ENCODE peak calls at places on chromosomes 6 and 20, in ten cellular contexts. D, O, S, Y, A, W, R, B, Q and T are unnamed samples. For H3K36me3, the result is how much of the 10 kb centered on the place peaks cover.

GRCh38 chr6:100267721-100268123 is 197.0 kb downstream of the SIM1 start:
- DNase-seq in D (peak), O (no peak), S (no peak), Y (peak), A (no peak), W (no peak), R (peak), B (no peak), Q (no peak), T (no peak)

GRCh38 chr20:1861347-1861987 is 33.7 kb upstream of the SIRPA start:
- DNase-seq in D (peak), O (no peak), S (no peak), Y (no peak), A (no peak), W (no peak), R (peak), B (no peak), Q (no peak), T (no peak)

GRCh38 chr6:10528170-10528981 is 7.2 kb downstream of the GCNT2 start:
- DNase-seq in D (peak), O (no peak), S (no peak), Y (peak), A (peak), W (no peak), R (no peak), B (no peak), Q (no peak), T (peak)

GRCh38 chr6:41931792-41932191 is 9.8 kb downstream of the CCND3 start:
- DNase-seq in D (no peak), O (no peak), S (no peak), Y (no peak), A (no peak), W (no peak), R (no peak), B (no peak), Q (no peak), T (no peak)

GRCh38 chr6:89430563-89430962 is 2.4 kb upstream of the ANKRD6 start:
- DNase-seq in D (no peak), O (no peak), S (peak), Y (no peak), A (no peak), W (no peak), R (no peak), B (no peak), Q (no peak), T (no peak)

GRCh38 chr6:80988892-80989291 is 763.6 kb downstream of the TENT5A start:
- DNase-seq in D (no peak), O (no peak), S (no peak), Y (no peak), A (no peak), W (no peak), R (peak), B (no peak), Q (no peak), T (no peak)

GRCh38 chr6:144266091-144266649 is 19.0 kb upstream of the UTRN start:
- DNase-seq in D (peak), O (peak), S (peak), Y (peak), A (no peak), W (peak), R (peak), B (peak), Q (peak), T (peak)

GRCh38 chr20:57526067-57526884 is 1.3 kb upstream of the CTCFL start:
- DNase-seq in D (no peak), O (peak), S (peak), Y (no peak), A (no peak), W (peak), R (no peak), B (no peak), Q (no peak), T (no peak)

GRCh38 chr6:143732539-143732938 is 54.8 kb downstream of the PHACTR2 start:
- DNase-seq in D (no peak), O (no peak), S (no peak), Y (no peak), A (no peak), W (no peak), R (no peak), B (no peak), Q (no peak), T (no peak)

GRCh38 chr6:6915813-6916547 is 191.8 kb upstream of the RREB1 start:
- DNase-seq in D (no peak), O (no peak), S (no peak), Y (peak), A (peak), W (no peak), R (peak), B (peak), Q (no peak), T (peak)

GRCh38 chr6:31639449-31639861 is 13.0 kb downstream of the BAG6 start:
- DNase-seq in D (no peak), O (no peak), S (no peak), Y (peak), A (no peak), W (no peak), R (peak), B (no peak), Q (no peak), T (peak)

GRCh38 chr6:1481326-1481725 is 92.0 kb downstream of the FOXF2 start:
- DNase-seq in D (peak), O (no peak), S (no peak), Y (peak), A (no peak), W (no peak), R (peak), B (no peak), Q (no peak), T (peak)

GRCh38 chr6:41546475-41546865 is 289 bp downstream of the FOXP4 start:
- DNase-seq in D (no peak), O (no peak), S (no peak), Y (peak), A (peak), W (no peak), R (peak), B (no peak), Q (no peak), T (peak)

GRCh38 chr6:163828038-163828790 is 413.7 kb downstream of the QKI start:
- DNase-seq in D (no peak), O (no peak), S (peak), Y (no peak), A (no peak), W (no peak), R (peak), B (no peak), Q (no peak), T (peak)

GRCh38 chr6:46325561-46326525 is 155.1 kb upstream of the ENPP5 start:
- DNase-seq in D (no peak), O (no peak), S (peak), Y (peak), A (no peak), W (no peak), R (peak), B (no peak), Q (peak), T (peak)

GRCh38 chr20:58907481-58908137 is 55.1 kb downstream of the GNAS start:
- DNase-seq in D (peak), O (peak), S (no peak), Y (peak), A (peak), W (no peak), R (peak), B (peak), Q (peak), T (peak)
- H3K36me3 ChIP-seq in D (under half), O (half or more), S (under half), Y (half or more), A (under half), W (half or more), R (half or more), B (under half), Q (under half), T (half or more)

GRCh38 chr6:145893586-145893985 is 70.6 kb downstream of the SHPRH start:
- DNase-seq in D (no peak), O (no peak), S (no peak), Y (no peak), A (no peak), W (no peak), R (no peak), B (no peak), Q (no peak), T (no peak)
- H3K36me3 ChIP-seq in D (under half), O (under half), S (under half), Y (under half), A (under half), W (under half), R (under half), B (under half), Q (under half), T (under half)

GRCh38 chr20:49270177-49270576 is 7.7 kb downstream of the ZNFX1 start:
- DNase-seq in D (no peak), O (no peak), S (no peak), Y (no peak), A (no peak), W (no peak), R (peak), B (no peak), Q (no peak), T (peak)

GRCh38 chr20:49270736-49271135 is 7.1 kb downstream of the ZNFX1 start:
- DNase-seq in D (no peak), O (no peak), S (no peak), Y (no peak), A (no peak), W (no peak), R (no peak), B (no peak), Q (no peak), T (no peak)

GRCh38 chr20:49267327-49267726 is 10.5 kb downstream of the ZNFX1 start:
- DNase-seq in D (no peak), O (no peak), S (no peak), Y (no peak), A (no peak), W (no peak), R (no peak), B (no peak), Q (no peak), T (no peak)

GRCh38 chr20:49272654-49273053 is 5.2 kb downstream of the ZNFX1 start:
- DNase-seq in D (no peak), O (no peak), S (no peak), Y (no peak), A (peak), W (no peak), R (no peak), B (no peak), Q (no peak), T (no peak)

DNA sequence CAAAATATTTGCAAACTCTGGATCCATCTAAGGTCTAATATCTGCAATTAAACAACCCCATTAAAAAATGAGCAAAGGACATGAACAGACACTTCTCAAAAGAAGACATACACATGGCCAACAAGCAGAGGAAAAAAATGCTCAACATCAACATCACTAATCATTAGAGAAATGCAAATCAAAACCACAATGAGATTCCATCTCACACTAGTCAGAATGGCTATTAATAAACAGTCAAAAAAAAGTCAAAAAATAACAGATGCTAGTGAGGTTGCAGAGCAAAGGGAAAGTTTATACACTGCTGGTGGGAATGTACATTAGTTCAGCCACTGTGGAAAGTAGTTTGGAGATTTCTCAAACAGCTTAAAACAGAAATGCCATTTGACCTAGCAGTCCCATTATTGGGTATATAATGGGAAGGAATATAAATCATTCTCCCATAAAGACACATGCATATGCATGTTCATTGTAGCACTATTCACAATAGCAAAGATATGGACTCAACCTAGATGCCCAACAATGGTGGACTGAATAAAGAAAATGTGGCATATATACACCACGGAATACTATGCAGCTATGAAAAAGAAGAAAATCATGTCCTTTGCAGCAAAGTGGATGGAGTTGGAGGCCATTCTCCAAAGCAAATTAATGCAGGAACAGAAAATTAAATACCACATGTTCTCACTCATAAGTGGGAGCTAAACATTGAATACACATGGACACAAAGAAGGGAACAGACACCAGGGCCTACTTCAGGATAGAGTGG is 9.1 kb downstream of the ZNFX1 start:
- DNase-seq in D (no peak), O (no peak), S (no peak), Y (no peak), A (no peak), W (no peak), R (peak), B (no peak), Q (no peak), T (no peak)
- H3K36me3 ChIP-seq in D (under half), O (half or more), S (under half), Y (half or more), A (under half), W (half or more), R (half or more), B (under half), Q (under half), T (half or more)

DNA sequence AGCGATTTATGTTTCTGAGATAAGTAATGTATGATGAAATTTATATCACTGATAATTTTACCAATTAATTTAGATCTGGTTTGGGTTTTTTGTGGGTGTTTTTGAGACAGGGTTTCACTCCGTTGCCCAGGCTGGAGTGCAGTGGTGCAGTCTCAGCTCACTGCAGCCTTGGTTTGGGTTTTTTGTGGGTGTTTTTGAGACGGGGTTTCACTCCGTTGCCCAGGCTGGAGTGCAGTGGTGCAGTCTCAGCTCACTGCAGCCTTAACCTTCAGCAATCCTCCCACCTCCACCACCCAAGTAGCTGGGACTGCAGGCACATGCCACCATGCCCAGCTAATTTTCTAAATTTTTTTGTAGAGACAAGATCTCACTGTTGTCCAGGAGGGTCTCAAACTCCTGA is 13.0 kb downstream of the MRS2 start:
- DNase-seq in D (no peak), O (no peak), S (no peak), Y (no peak), A (no peak), W (no peak), R (no peak), B (no peak), Q (no peak), T (no peak)
- H3K36me3 ChIP-seq in D (under half), O (half or more), S (under half), Y (half or more), A (under half), W (half or more), R (half or more), B (under half), Q (under half), T (under half)

DNA sequence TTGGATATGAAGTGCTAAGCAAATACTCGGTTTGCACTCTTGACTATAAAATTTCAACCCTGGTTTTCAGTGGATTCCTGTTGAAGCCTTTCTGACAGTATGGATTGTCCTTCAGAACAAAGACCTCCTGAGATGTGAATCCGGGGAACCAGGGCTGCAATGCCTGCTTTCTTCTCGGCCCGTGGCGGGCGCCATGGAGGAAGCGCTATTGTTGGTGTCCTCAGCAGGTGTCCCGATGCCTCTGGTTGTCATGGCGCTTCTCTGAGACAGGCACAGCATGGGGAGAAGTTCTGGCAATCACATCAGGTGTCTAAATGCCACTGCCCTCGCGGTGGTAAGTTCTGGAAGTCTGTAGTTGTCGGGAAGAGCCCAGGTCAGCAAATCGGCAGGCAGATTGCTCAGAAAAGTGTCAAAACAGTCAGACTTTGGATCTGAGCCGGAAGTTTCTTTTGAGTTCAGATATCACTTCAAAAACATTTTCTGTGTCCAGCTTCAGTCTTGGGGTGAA is 188.5 kb downstream of the CDH4 start:
- DNase-seq in D (no peak), O (peak), S (peak), Y (no peak), A (no peak), W (no peak), R (no peak), B (no peak), Q (no peak), T (no peak)
- H3K36me3 ChIP-seq in D (under half), O (under half), S (under half), Y (under half), A (under half), W (under half), R (under half), B (under half), Q (under half), T (under half)

GRCh38 chr6:107991939-107992560 is 34.0 kb upstream of the SEC63 start:
- DNase-seq in D (peak), O (no peak), S (no peak), Y (no peak), A (no peak), W (no peak), R (no peak), B (no peak), Q (no peak), T (no peak)

GRCh38 chr6:107987805-107988204 is 29.8 kb upstream of the SEC63 start:
- DNase-seq in D (no peak), O (no peak), S (no peak), Y (no peak), A (no peak), W (no peak), R (no peak), B (no peak), Q (no peak), T (no peak)

GRCh38 chr6:107988570-107988969 is 30.6 kb upstream of the SEC63 start:
- DNase-seq in D (no peak), O (no peak), S (no peak), Y (no peak), A (no peak), W (no peak), R (no peak), B (no peak), Q (no peak), T (no peak)

GRCh38 chr6:107991061-107991460 is 33.1 kb upstream of the SEC63 start:
- DNase-seq in D (peak), O (no peak), S (no peak), Y (no peak), A (no peak), W (no peak), R (no peak), B (no peak), Q (no peak), T (no peak)

DNA sequence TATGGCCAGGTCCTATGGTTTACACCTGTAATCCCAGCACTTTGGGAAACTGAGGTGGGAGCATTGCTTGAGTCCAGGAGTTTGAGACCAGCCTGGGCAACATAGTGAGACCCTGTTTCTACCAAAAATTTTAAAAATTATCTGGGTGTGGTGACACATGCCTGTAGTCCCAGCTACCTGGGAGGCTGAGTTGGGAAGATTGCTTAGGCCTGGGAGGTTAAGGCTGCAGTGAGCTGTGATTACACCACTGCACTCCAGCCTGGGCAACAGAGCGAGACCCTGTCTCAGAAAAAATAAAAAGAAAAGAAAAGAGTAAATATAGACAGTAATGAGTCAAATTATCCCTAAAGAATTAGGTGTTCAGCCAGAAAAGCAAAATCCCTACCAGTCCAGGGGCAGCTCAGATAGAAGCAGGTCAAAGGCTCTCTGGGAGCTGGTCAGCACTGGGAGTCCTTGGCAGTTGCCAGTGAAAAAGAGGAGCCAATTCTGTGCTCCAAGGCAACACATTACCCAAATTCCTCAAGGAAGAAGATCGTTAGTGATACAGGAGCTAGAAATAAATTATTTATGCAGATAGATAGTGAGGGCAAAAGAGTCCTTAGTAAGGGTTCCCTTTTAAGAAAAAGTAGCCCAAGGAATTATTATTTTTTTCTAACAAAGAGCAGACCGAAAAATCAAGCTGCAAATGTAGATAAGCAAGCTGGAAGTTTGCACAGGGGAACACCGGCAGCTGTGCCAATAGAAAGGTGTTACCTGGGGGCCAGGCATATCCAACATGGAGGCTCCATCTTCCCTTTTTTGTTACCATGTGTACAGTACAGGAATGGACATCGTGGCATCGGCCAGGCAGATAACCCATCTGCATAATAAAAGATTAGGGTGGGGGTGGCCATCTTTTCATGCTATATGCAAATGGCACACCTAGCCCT is 31.4 kb upstream of the SEC63 start:
- DNase-seq in D (no peak), O (no peak), S (no peak), Y (no peak), A (no peak), W (no peak), R (no peak), B (no peak), Q (no peak), T (no peak)
- H3K36me3 ChIP-seq in D (under half), O (under half), S (under half), Y (under half), A (under half), W (under half), R (under half), B (under half), Q (under half), T (under half)

GRCh38 chr20:44215125-44215524 is 4.6 kb upstream of the OSER1 start:
- DNase-seq in D (no peak), O (peak), S (peak), Y (peak), A (peak), W (no peak), R (peak), B (peak), Q (peak), T (peak)
- H3K36me3 ChIP-seq in D (under half), O (under half), S (under half), Y (under half), A (under half), W (under half), R (under half), B (under half), Q (under half), T (under half)

GRCh38 chr6:152353440-152353839 is 283.7 kb downstream of the SYNE1 start:
- DNase-seq in D (no peak), O (no peak), S (no peak), Y (no peak), A (no peak), W (no peak), R (no peak), B (no peak), Q (no peak), T (no peak)

GRCh38 chr6:152356016-152356415 is 281.1 kb downstream of the SYNE1 start:
- DNase-seq in D (peak), O (no peak), S (no peak), Y (peak), A (no peak), W (no peak), R (peak), B (no peak), Q (no peak), T (no peak)

GRCh38 chr6:152360016-152360415 is 277.1 kb downstream of the SYNE1 start:
- DNase-seq in D (no peak), O (no peak), S (no peak), Y (no peak), A (no peak), W (no peak), R (no peak), B (no peak), Q (no peak), T (no peak)

GRCh38 chr6:152355166-152355565 is 282.0 kb downstream of the SYNE1 start:
- DNase-seq in D (no peak), O (no peak), S (peak), Y (no peak), A (no peak), W (no peak), R (no peak), B (no peak), Q (no peak), T (no peak)

GRCh38 chr6:152356659-152357058 is 280.5 kb downstream of the SYNE1 start:
- DNase-seq in D (peak), O (no peak), S (peak), Y (peak), A (no peak), W (peak), R (peak), B (no peak), Q (no peak), T (no peak)
- H3K36me3 ChIP-seq in D (under half), O (half or more), S (under half), Y (under half), A (under half), W (under half), R (half or more), B (under half), Q (under half), T (under half)